ENCODE peak calls at places on chromosome X, in six cellular contexts. One of them, this sample, is unnamed.

GRCh38 chrX:153973127-153974002 is 811 bp downstream of the TMEM187 start:
- DNase-seq in kidney epithelial cell: no peak
- DNase-seq in heart right ventricle: no peak
- DNase-seq in CD4-positive, alpha-beta memory T cell: no peak
- DNase-seq in fibroblast of mammary gland: peak; percentile 26
- DNase-seq in HEK293T: no peak
- DNase-seq in this sample: no peak

GRCh38 chrX:46180258-46180687 is 364.9 kb downstream of the ZNF674 start:
- DNase-seq in kidney epithelial cell: no peak
- DNase-seq in heart right ventricle: no peak
- DNase-seq in CD4-positive, alpha-beta memory T cell: no peak
- DNase-seq in fibroblast of mammary gland: peak; percentile 89
- DNase-seq in HEK293T: no peak
- DNase-seq in this sample: no peak

GRCh38 chrX:1109580-1110119 is 102.8 kb downstream of the CRLF2 start:
- DNase-seq in kidney epithelial cell: no peak
- DNase-seq in heart right ventricle: no peak
- DNase-seq in CD4-positive, alpha-beta memory T cell: no peak
- DNase-seq in fibroblast of mammary gland: no peak
- DNase-seq in HEK293T: no peak
- DNase-seq in this sample: no peak

GRCh38 chrX:41514179-41514578 is 67.0 kb downstream of the NYX start:
- DNase-seq in kidney epithelial cell: no peak
- DNase-seq in heart right ventricle: no peak
- DNase-seq in CD4-positive, alpha-beta memory T cell: no peak
- DNase-seq in fibroblast of mammary gland: no peak
- DNase-seq in HEK293T: no peak
- DNase-seq in this sample: no peak

GRCh38 chrX:141214216-141214615 is 28.1 kb downstream of the SPANXC start:
- DNase-seq in kidney epithelial cell: no peak
- DNase-seq in heart right ventricle: no peak
- DNase-seq in CD4-positive, alpha-beta memory T cell: no peak
- DNase-seq in fibroblast of mammary gland: peak; percentile 52
- DNase-seq in HEK293T: no peak
- DNase-seq in this sample: no peak

GRCh38 chrX:71378752-71379151 is 12.6 kb downstream of the TAF1 start:
- DNase-seq in kidney epithelial cell: no peak
- DNase-seq in heart right ventricle: no peak
- DNase-seq in CD4-positive, alpha-beta memory T cell: no peak
- DNase-seq in fibroblast of mammary gland: no peak
- DNase-seq in HEK293T: no peak
- DNase-seq in this sample: no peak

GRCh38 chrX:17737707-17738001 is 361 bp downstream of the SCML1 start:
- DNase-seq in kidney epithelial cell: no peak
- DNase-seq in heart right ventricle: no peak
- DNase-seq in CD4-positive, alpha-beta memory T cell: no peak
- DNase-seq in fibroblast of mammary gland: no peak
- DNase-seq in HEK293T: no peak
- DNase-seq in this sample: no peak

GRCh38 chrX:23202316-23202715 is 132.3 kb upstream of the PTCHD1 start:
- DNase-seq in kidney epithelial cell: no peak
- DNase-seq in heart right ventricle: no peak
- DNase-seq in CD4-positive, alpha-beta memory T cell: no peak
- DNase-seq in fibroblast of mammary gland: no peak
- DNase-seq in HEK293T: no peak
- DNase-seq in this sample: no peak

GRCh38 chrX:56995271-56995994 is at the start of gene SPIN3:
- DNase-seq in kidney epithelial cell: peak; percentile 49
- DNase-seq in heart right ventricle: peak; percentile 82
- DNase-seq in CD4-positive, alpha-beta memory T cell: peak; percentile 46
- DNase-seq in fibroblast of mammary gland: peak; percentile 57
- DNase-seq in HEK293T: peak; percentile 71
- DNase-seq in this sample: peak; percentile 7

GRCh38 chrX:67718926-67719325 is 175.1 kb downstream of the AR start:
- DNase-seq in kidney epithelial cell: no peak
- DNase-seq in heart right ventricle: peak; percentile 20
- DNase-seq in CD4-positive, alpha-beta memory T cell: no peak
- DNase-seq in fibroblast of mammary gland: no peak
- DNase-seq in HEK293T: no peak
- DNase-seq in this sample: no peak

GRCh38 chrX:80808160-80808735 is 1.4 kb downstream of the BRWD3 start:
- DNase-seq in kidney epithelial cell: no peak
- DNase-seq in heart right ventricle: peak; percentile 63
- DNase-seq in CD4-positive, alpha-beta memory T cell: peak; percentile 77
- DNase-seq in fibroblast of mammary gland: peak; percentile 75
- DNase-seq in HEK293T: peak; percentile 9
- DNase-seq in this sample: peak; percentile 79

GRCh38 chrX:47358387-47359065 is 11.9 kb upstream of the ZNF157 start:
- DNase-seq in kidney epithelial cell: no peak
- DNase-seq in heart right ventricle: no peak
- DNase-seq in CD4-positive, alpha-beta memory T cell: peak; percentile 41
- DNase-seq in fibroblast of mammary gland: no peak
- DNase-seq in HEK293T: no peak
- DNase-seq in this sample: peak; percentile 20

GRCh38 chrX:39289827-39290226 is 488.6 kb downstream of the MID1IP1 start:
- DNase-seq in kidney epithelial cell: no peak
- DNase-seq in heart right ventricle: no peak
- DNase-seq in CD4-positive, alpha-beta memory T cell: no peak
- DNase-seq in fibroblast of mammary gland: no peak
- DNase-seq in HEK293T: no peak
- DNase-seq in this sample: no peak

GRCh38 chrX:21993265-21993664 is 38.9 kb upstream of the PHEX start:
- DNase-seq in kidney epithelial cell: no peak
- DNase-seq in heart right ventricle: peak; percentile 14
- DNase-seq in CD4-positive, alpha-beta memory T cell: no peak
- DNase-seq in fibroblast of mammary gland: no peak
- DNase-seq in HEK293T: no peak
- DNase-seq in this sample: peak; percentile 65

GRCh38 chrX:44239036-44239435 is 104.4 kb downstream of the EFHC2 start:
- DNase-seq in kidney epithelial cell: no peak
- DNase-seq in heart right ventricle: no peak
- DNase-seq in CD4-positive, alpha-beta memory T cell: no peak
- DNase-seq in fibroblast of mammary gland: no peak
- DNase-seq in HEK293T: no peak
- DNase-seq in this sample: no peak

GRCh38 chrX:11254417-11255109 is 38.6 kb upstream of the AMELX start:
- DNase-seq in kidney epithelial cell: no peak
- DNase-seq in heart right ventricle: no peak
- DNase-seq in CD4-positive, alpha-beta memory T cell: no peak
- DNase-seq in fibroblast of mammary gland: no peak
- DNase-seq in HEK293T: no peak
- DNase-seq in this sample: no peak

GRCh38 chrX:147875866-147876596 is 35.7 kb upstream of the FMR1 start:
- DNase-seq in kidney epithelial cell: no peak
- DNase-seq in heart right ventricle: no peak
- DNase-seq in CD4-positive, alpha-beta memory T cell: no peak
- DNase-seq in fibroblast of mammary gland: peak; percentile 18
- DNase-seq in HEK293T: no peak
- DNase-seq in this sample: no peak

GRCh38 chrX:3299626-3300025 is 46.8 kb downstream of the MXRA5 start:
- DNase-seq in kidney epithelial cell: no peak
- DNase-seq in heart right ventricle: no peak
- DNase-seq in CD4-positive, alpha-beta memory T cell: no peak
- DNase-seq in fibroblast of mammary gland: peak; percentile 51
- DNase-seq in HEK293T: no peak
- DNase-seq in this sample: no peak

GRCh38 chrX:33138677-33139249 is 72.6 kb downstream of the DMD start:
- DNase-seq in kidney epithelial cell: no peak
- DNase-seq in heart right ventricle: no peak
- DNase-seq in CD4-positive, alpha-beta memory T cell: no peak
- DNase-seq in fibroblast of mammary gland: peak; percentile 7
- DNase-seq in HEK293T: no peak
- DNase-seq in this sample: no peak

GRCh38 chrX:68684291-68684918 is 36.9 kb downstream of the STARD8 start:
- DNase-seq in kidney epithelial cell: no peak
- DNase-seq in heart right ventricle: peak; percentile 71
- DNase-seq in CD4-positive, alpha-beta memory T cell: no peak
- DNase-seq in fibroblast of mammary gland: no peak
- DNase-seq in HEK293T: no peak
- DNase-seq in this sample: no peak

GRCh38 chrX:150872773-150873336 is 25.6 kb downstream of the CD99L2 start:
- DNase-seq in kidney epithelial cell: no peak
- DNase-seq in heart right ventricle: no peak
- DNase-seq in CD4-positive, alpha-beta memory T cell: no peak
- DNase-seq in fibroblast of mammary gland: no peak
- DNase-seq in HEK293T: no peak
- DNase-seq in this sample: no peak

GRCh38 chrX:46913710-46914109 is 1.5 kb downstream of the JADE3 start:
- DNase-seq in kidney epithelial cell: no peak
- DNase-seq in heart right ventricle: no peak
- DNase-seq in CD4-positive, alpha-beta memory T cell: no peak
- DNase-seq in fibroblast of mammary gland: peak; percentile 31
- DNase-seq in HEK293T: no peak
- DNase-seq in this sample: no peak

GRCh38 chrX:12791253-12792228 is at the start of gene PRPS2:
- DNase-seq in kidney epithelial cell: no peak
- DNase-seq in heart right ventricle: peak; percentile 54
- DNase-seq in CD4-positive, alpha-beta memory T cell: peak; percentile 63
- DNase-seq in fibroblast of mammary gland: peak; percentile 23
- DNase-seq in HEK293T: peak; percentile 72
- DNase-seq in this sample: peak; percentile 42

GRCh38 chrX:39905475-39905889 is 192.3 kb downstream of the BCOR start:
- DNase-seq in kidney epithelial cell: no peak
- DNase-seq in heart right ventricle: no peak
- DNase-seq in CD4-positive, alpha-beta memory T cell: no peak
- DNase-seq in fibroblast of mammary gland: no peak
- DNase-seq in HEK293T: no peak
- DNase-seq in this sample: no peak

GRCh38 chrX:115226929-115227328 is 7.0 kb downstream of the LRCH2 start:
- DNase-seq in kidney epithelial cell: no peak
- DNase-seq in heart right ventricle: no peak
- DNase-seq in CD4-positive, alpha-beta memory T cell: no peak
- DNase-seq in fibroblast of mammary gland: peak; percentile 27
- DNase-seq in HEK293T: no peak
- DNase-seq in this sample: no peak

GRCh38 chrX:44874481-44875184 is 1.6 kb downstream of the KDM6A start:
- DNase-seq in kidney epithelial cell: no peak
- DNase-seq in heart right ventricle: no peak
- DNase-seq in CD4-positive, alpha-beta memory T cell: peak; percentile 50
- DNase-seq in fibroblast of mammary gland: peak; percentile 63
- DNase-seq in HEK293T: peak; percentile 23
- DNase-seq in this sample: peak; percentile 36

GRCh38 chrX:107000013-107000515 is at the start of gene MORC4:
- DNase-seq in kidney epithelial cell: peak; percentile 26
- DNase-seq in heart right ventricle: peak; percentile 76
- DNase-seq in CD4-positive, alpha-beta memory T cell: peak; percentile 47
- DNase-seq in fibroblast of mammary gland: peak; percentile 71
- DNase-seq in HEK293T: peak; percentile 80
- DNase-seq in this sample: peak; percentile 54

GRCh38 chrX:101550825-101551767 is 749 bp downstream of the ARMCX1 start:
- DNase-seq in kidney epithelial cell: no peak
- DNase-seq in heart right ventricle: peak; percentile 46
- DNase-seq in CD4-positive, alpha-beta memory T cell: no peak
- DNase-seq in fibroblast of mammary gland: peak; percentile 31
- DNase-seq in HEK293T: no peak
- DNase-seq in this sample: no peak

GRCh38 chrX:72540318-72540717 is 32.3 kb downstream of the HDAC8 start:
- DNase-seq in kidney epithelial cell: no peak
- DNase-seq in heart right ventricle: no peak
- DNase-seq in CD4-positive, alpha-beta memory T cell: no peak
- DNase-seq in fibroblast of mammary gland: peak; percentile 59
- DNase-seq in HEK293T: peak; percentile 35
- DNase-seq in this sample: no peak

GRCh38 chrX:150692837-150693781 is at the start of gene MTMR1:
- DNase-seq in kidney epithelial cell: no peak
- DNase-seq in heart right ventricle: peak; percentile 42
- DNase-seq in CD4-positive, alpha-beta memory T cell: peak; percentile 49
- DNase-seq in fibroblast of mammary gland: no peak
- DNase-seq in HEK293T: peak; percentile 70
- DNase-seq in this sample: peak; percentile 66

GRCh38 chrX:39396358-39396995 is 595.2 kb downstream of the MID1IP1 start:
- DNase-seq in kidney epithelial cell: no peak
- DNase-seq in heart right ventricle: no peak
- DNase-seq in CD4-positive, alpha-beta memory T cell: no peak
- DNase-seq in fibroblast of mammary gland: no peak
- DNase-seq in HEK293T: no peak
- DNase-seq in this sample: no peak

GRCh38 chrX:70664726-70665125 is 220.1 kb downstream of the DLG3 start:
- DNase-seq in kidney epithelial cell: peak; percentile 4
- DNase-seq in heart right ventricle: no peak
- DNase-seq in CD4-positive, alpha-beta memory T cell: peak; percentile 21
- DNase-seq in fibroblast of mammary gland: peak; percentile 44
- DNase-seq in HEK293T: peak; percentile 21
- DNase-seq in this sample: no peak